ENCODE peak calls at places on chromosomes 7 and 10, in ten cellular contexts. One of them, this sample, is unnamed.
A peak's percentile ranks its signal among the peaks of the same experiment; 100 is the strongest.

GRCh38 chr10:131270461-131271190 is 40.9 kb downstream of the TCERG1L start:
- DNase-seq in HFFc6: no peak
- DNase-seq in cardiac muscle cell: no peak
- DNase-seq in thoracic aorta: no peak
- DNase-seq in GM20000: no peak
- DNase-seq in nephron progenitor cell: no peak
- DNase-seq in MCF 10A: no peak
- DNase-seq in stomach: no peak
- DNase-seq in pancreas: no peak
- DNase-seq in OCI-LY7: no peak
- DNase-seq in this sample: no peak

GRCh38 chr10:95837783-95838182 is 70.0 kb upstream of the CC2D2B start:
- DNase-seq in pancreas: peak; percentile 33
- DNase-seq in stomach: no peak
- DNase-seq in nephron progenitor cell: no peak
- DNase-seq in MCF 10A: no peak
- DNase-seq in HFFc6: no peak
- DNase-seq in thoracic aorta: no peak
- DNase-seq in OCI-LY7: peak; percentile 65
- DNase-seq in cardiac muscle cell: no peak
- DNase-seq in GM20000: no peak
- DNase-seq in this sample: no peak

GRCh38 chr10:124798364-124798763 is 3.3 kb upstream of the ABRAXAS2 start:
- DNase-seq in GM20000: no peak
- DNase-seq in pancreas: no peak
- DNase-seq in nephron progenitor cell: no peak
- DNase-seq in thoracic aorta: no peak
- DNase-seq in HFFc6: no peak
- DNase-seq in OCI-LY7: no peak
- DNase-seq in cardiac muscle cell: no peak
- DNase-seq in stomach: no peak
- DNase-seq in MCF 10A: no peak
- DNase-seq in this sample: no peak

GRCh38 chr10:44650576-44651394 is 260.4 kb upstream of the TMEM72 start:
- DNase-seq in pancreas: no peak
- DNase-seq in OCI-LY7: no peak
- DNase-seq in GM20000: no peak
- DNase-seq in thoracic aorta: no peak
- DNase-seq in stomach: no peak
- DNase-seq in cardiac muscle cell: peak; percentile 43
- DNase-seq in nephron progenitor cell: no peak
- DNase-seq in HFFc6: no peak
- DNase-seq in MCF 10A: no peak
- DNase-seq in this sample: no peak

GRCh38 chr10:76647276-76647675 is 990.3 kb downstream of the KCNMA1 start:
- DNase-seq in stomach: no peak
- DNase-seq in GM20000: no peak
- DNase-seq in nephron progenitor cell: no peak
- DNase-seq in OCI-LY7: no peak
- DNase-seq in pancreas: no peak
- DNase-seq in MCF 10A: peak; percentile 9
- DNase-seq in HFFc6: no peak
- DNase-seq in thoracic aorta: no peak
- DNase-seq in cardiac muscle cell: peak; percentile 11
- DNase-seq in this sample: no peak

GRCh38 chr10:14810969-14811953 is 26.6 kb downstream of the CDNF start:
- DNase-seq in MCF 10A: no peak
- DNase-seq in GM20000: no peak
- DNase-seq in thoracic aorta: no peak
- DNase-seq in pancreas: no peak
- DNase-seq in stomach: no peak
- DNase-seq in HFFc6: no peak
- DNase-seq in nephron progenitor cell: no peak
- DNase-seq in cardiac muscle cell: no peak
- DNase-seq in OCI-LY7: peak; percentile 26
- DNase-seq in this sample: no peak

GRCh38 chr10:103610083-103610472 is 116.6 kb downstream of the NEURL1 start:
- DNase-seq in cardiac muscle cell: no peak
- DNase-seq in HFFc6: no peak
- DNase-seq in MCF 10A: no peak
- DNase-seq in thoracic aorta: no peak
- DNase-seq in stomach: no peak
- DNase-seq in pancreas: no peak
- DNase-seq in GM20000: no peak
- DNase-seq in OCI-LY7: no peak
- DNase-seq in nephron progenitor cell: no peak
- DNase-seq in this sample: no peak

GRCh38 chr10:132592790-132593788 is 55.5 kb downstream of the INPP5A start:
- DNase-seq in thoracic aorta: no peak
- DNase-seq in cardiac muscle cell: no peak
- DNase-seq in OCI-LY7: peak; percentile 40
- DNase-seq in MCF 10A: no peak
- DNase-seq in pancreas: no peak
- DNase-seq in nephron progenitor cell: no peak
- DNase-seq in HFFc6: no peak
- DNase-seq in GM20000: peak; percentile 88
- DNase-seq in stomach: no peak
- DNase-seq in this sample: no peak

GRCh38 chr7:85474234-85474633 is 287.4 kb upstream of the SEMA3D start:
- DNase-seq in stomach: no peak
- DNase-seq in thoracic aorta: no peak
- DNase-seq in GM20000: no peak
- DNase-seq in HFFc6: peak; percentile 65
- DNase-seq in cardiac muscle cell: no peak
- DNase-seq in OCI-LY7: no peak
- DNase-seq in pancreas: no peak
- DNase-seq in MCF 10A: no peak
- DNase-seq in nephron progenitor cell: no peak
- DNase-seq in this sample: no peak

GRCh38 chr10:90432891-90433290 is 424.9 kb downstream of the HTR7 start:
- DNase-seq in OCI-LY7: no peak
- DNase-seq in thoracic aorta: no peak
- DNase-seq in cardiac muscle cell: no peak
- DNase-seq in GM20000: no peak
- DNase-seq in HFFc6: no peak
- DNase-seq in nephron progenitor cell: no peak
- DNase-seq in pancreas: no peak
- DNase-seq in MCF 10A: no peak
- DNase-seq in stomach: no peak
- DNase-seq in this sample: no peak

GRCh38 chr7:132141109-132141508 is 435.2 kb downstream of the PLXNA4 start:
- DNase-seq in cardiac muscle cell: peak; percentile 3
- DNase-seq in nephron progenitor cell: no peak
- DNase-seq in pancreas: no peak
- DNase-seq in GM20000: no peak
- DNase-seq in OCI-LY7: no peak
- DNase-seq in thoracic aorta: no peak
- DNase-seq in stomach: no peak
- DNase-seq in HFFc6: peak; percentile 7
- DNase-seq in MCF 10A: no peak
- DNase-seq in this sample: no peak

GRCh38 chr10:78535716-78536218 is 502.1 kb downstream of the RPS24 start:
- DNase-seq in stomach: no peak
- DNase-seq in HFFc6: no peak
- DNase-seq in nephron progenitor cell: no peak
- DNase-seq in OCI-LY7: no peak
- DNase-seq in pancreas: no peak
- DNase-seq in MCF 10A: no peak
- DNase-seq in thoracic aorta: no peak
- DNase-seq in GM20000: no peak
- DNase-seq in cardiac muscle cell: no peak
- DNase-seq in this sample: no peak

GRCh38 chr7:157770716-157771320 is 434.0 kb downstream of the DNAJB6 start:
- DNase-seq in cardiac muscle cell: no peak
- DNase-seq in OCI-LY7: no peak
- DNase-seq in thoracic aorta: no peak
- DNase-seq in pancreas: no peak
- DNase-seq in stomach: no peak
- DNase-seq in HFFc6: no peak
- DNase-seq in nephron progenitor cell: no peak
- DNase-seq in MCF 10A: no peak
- DNase-seq in GM20000: no peak
- DNase-seq in this sample: no peak

GRCh38 chr7:11524476-11525398 is 307.3 kb downstream of the THSD7A start:
- DNase-seq in MCF 10A: no peak
- DNase-seq in HFFc6: no peak
- DNase-seq in thoracic aorta: no peak
- DNase-seq in GM20000: no peak
- DNase-seq in stomach: no peak
- DNase-seq in OCI-LY7: no peak
- DNase-seq in nephron progenitor cell: no peak
- DNase-seq in cardiac muscle cell: no peak
- DNase-seq in pancreas: no peak
- DNase-seq in this sample: no peak

GRCh38 chr10:17387861-17388503 is 66.4 kb downstream of the ST8SIA6 start:
- DNase-seq in GM20000: no peak
- DNase-seq in nephron progenitor cell: no peak
- DNase-seq in MCF 10A: no peak
- DNase-seq in stomach: no peak
- DNase-seq in thoracic aorta: no peak
- DNase-seq in HFFc6: no peak
- DNase-seq in cardiac muscle cell: no peak
- DNase-seq in OCI-LY7: no peak
- DNase-seq in pancreas: peak; percentile 37
- DNase-seq in this sample: no peak

GRCh38 chr10:126969310-126969709 is 64.1 kb downstream of the DOCK1 start:
- DNase-seq in thoracic aorta: no peak
- DNase-seq in nephron progenitor cell: no peak
- DNase-seq in cardiac muscle cell: peak; percentile 7
- DNase-seq in HFFc6: no peak
- DNase-seq in pancreas: no peak
- DNase-seq in MCF 10A: peak; percentile 40
- DNase-seq in OCI-LY7: no peak
- DNase-seq in stomach: no peak
- DNase-seq in GM20000: no peak
- DNase-seq in this sample: no peak

GRCh38 chr7:3695602-3696001 is 394.6 kb downstream of the SDK1 start:
- DNase-seq in cardiac muscle cell: peak; percentile 1
- DNase-seq in nephron progenitor cell: no peak
- DNase-seq in thoracic aorta: no peak
- DNase-seq in pancreas: no peak
- DNase-seq in HFFc6: no peak
- DNase-seq in stomach: no peak
- DNase-seq in MCF 10A: peak; percentile 35
- DNase-seq in OCI-LY7: peak; percentile 1
- DNase-seq in GM20000: no peak
- DNase-seq in this sample: no peak
- TF ChIP-seq CTCF in cardiac muscle cell: no peak
- TF ChIP-seq CTCF in nephron progenitor cell: no peak
- TF ChIP-seq CTCF in thoracic aorta: no peak
- TF ChIP-seq CTCF in pancreas: no peak
- TF ChIP-seq CTCF in HFFc6: no peak
- TF ChIP-seq CTCF in stomach: peak; percentile 34
- TF ChIP-seq CTCF in MCF 10A: peak; percentile 22
- TF ChIP-seq CTCF in OCI-LY7: peak; percentile 23
- TF ChIP-seq CTCF in GM20000: no peak
- TF ChIP-seq CTCF in this sample: no peak

DNA sequence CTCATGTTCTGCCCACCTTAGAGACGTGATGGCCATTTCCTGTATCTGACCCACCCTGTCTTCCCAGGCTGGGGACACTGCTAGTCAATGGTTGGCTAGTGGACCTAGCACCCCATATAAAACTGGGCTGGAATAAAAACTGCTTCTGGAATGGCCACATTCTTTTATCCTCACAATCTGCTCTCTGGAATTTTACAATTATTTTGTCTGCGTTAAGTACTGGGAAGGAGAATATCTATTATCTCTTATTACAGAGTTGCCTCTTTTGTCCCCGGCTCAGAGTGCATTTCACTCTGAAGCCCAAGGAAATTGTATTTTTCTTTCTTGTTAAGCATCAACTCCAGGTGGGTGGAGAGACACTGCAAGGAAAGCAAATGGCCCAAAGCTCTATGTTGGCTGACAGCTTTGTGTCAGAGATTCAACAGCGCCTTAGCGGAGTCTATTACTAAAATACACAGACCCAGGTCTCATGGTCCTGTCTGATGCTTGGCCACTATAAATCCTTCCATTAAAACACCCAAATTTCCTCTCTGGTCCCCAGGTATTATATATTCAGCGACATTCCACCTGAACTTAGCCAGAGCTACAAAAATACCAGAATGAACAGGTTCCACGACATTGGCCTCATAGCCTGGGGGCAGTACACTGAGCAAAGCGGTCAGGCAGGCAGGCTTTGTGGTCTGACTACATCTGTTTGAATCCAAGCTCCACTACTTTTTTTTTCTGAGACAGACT is 121.7 kb downstream of the PRPF18 start:
- DNase-seq in cardiac muscle cell: no peak
- DNase-seq in nephron progenitor cell: no peak
- DNase-seq in GM20000: no peak
- DNase-seq in MCF 10A: no peak
- DNase-seq in stomach: no peak
- DNase-seq in HFFc6: peak; percentile 66
- DNase-seq in OCI-LY7: no peak
- DNase-seq in thoracic aorta: no peak
- DNase-seq in pancreas: no peak
- DNase-seq in this sample: no peak
- TF ChIP-seq CTCF in cardiac muscle cell: no peak
- TF ChIP-seq CTCF in nephron progenitor cell: no peak
- TF ChIP-seq CTCF in GM20000: no peak
- TF ChIP-seq CTCF in MCF 10A: no peak
- TF ChIP-seq CTCF in stomach: no peak
- TF ChIP-seq CTCF in HFFc6: no peak
- TF ChIP-seq CTCF in OCI-LY7: no peak
- TF ChIP-seq CTCF in thoracic aorta: no peak
- TF ChIP-seq CTCF in pancreas: no peak
- TF ChIP-seq CTCF in this sample: no peak

DNA sequence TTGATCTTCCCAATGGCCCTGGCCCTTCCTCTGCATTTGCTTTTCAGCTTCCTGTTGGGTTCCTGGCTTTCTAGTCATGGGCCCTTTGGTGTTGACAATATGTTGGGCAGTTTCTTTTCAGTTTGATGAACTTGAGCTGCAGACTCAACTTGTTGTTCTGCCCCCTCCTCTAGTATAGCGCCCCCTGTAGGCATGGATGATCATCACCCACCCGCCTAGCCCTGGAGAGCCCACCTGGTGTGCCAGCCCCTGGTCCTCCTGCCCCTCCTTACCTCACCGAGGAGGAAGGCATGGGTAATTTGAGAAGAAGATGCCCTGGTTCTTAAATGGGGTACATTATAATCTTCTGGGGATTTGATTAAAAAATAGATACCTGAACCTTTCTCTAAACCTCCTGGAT is 271.2 kb downstream of the SNX10 start:
- DNase-seq in pancreas: no peak
- DNase-seq in stomach: no peak
- DNase-seq in thoracic aorta: no peak
- DNase-seq in cardiac muscle cell: no peak
- DNase-seq in HFFc6: no peak
- DNase-seq in MCF 10A: no peak
- DNase-seq in GM20000: no peak
- DNase-seq in OCI-LY7: no peak
- DNase-seq in nephron progenitor cell: no peak
- DNase-seq in this sample: no peak
- TF ChIP-seq CTCF in pancreas: no peak
- TF ChIP-seq CTCF in stomach: no peak
- TF ChIP-seq CTCF in thoracic aorta: no peak
- TF ChIP-seq CTCF in cardiac muscle cell: no peak
- TF ChIP-seq CTCF in HFFc6: no peak
- TF ChIP-seq CTCF in MCF 10A: peak; percentile 7
- TF ChIP-seq CTCF in GM20000: no peak
- TF ChIP-seq CTCF in OCI-LY7: peak; percentile 60
- TF ChIP-seq CTCF in nephron progenitor cell: no peak
- TF ChIP-seq CTCF in this sample: no peak

GRCh38 chr7:135164357-135165021 is 6.0 kb downstream of the CYREN start:
- DNase-seq in MCF 10A: no peak
- DNase-seq in cardiac muscle cell: no peak
- DNase-seq in nephron progenitor cell: no peak
- DNase-seq in stomach: no peak
- DNase-seq in OCI-LY7: no peak
- DNase-seq in pancreas: no peak
- DNase-seq in GM20000: no peak
- DNase-seq in thoracic aorta: no peak
- DNase-seq in HFFc6: no peak
- DNase-seq in this sample: no peak
- TF ChIP-seq CTCF in MCF 10A: no peak
- TF ChIP-seq CTCF in cardiac muscle cell: no peak
- TF ChIP-seq CTCF in nephron progenitor cell: no peak
- TF ChIP-seq CTCF in stomach: no peak
- TF ChIP-seq CTCF in OCI-LY7: no peak
- TF ChIP-seq CTCF in pancreas: no peak
- TF ChIP-seq CTCF in GM20000: no peak
- TF ChIP-seq CTCF in thoracic aorta: no peak
- TF ChIP-seq CTCF in HFFc6: no peak
- TF ChIP-seq CTCF in this sample: no peak

This sample was measured in coronary artery.